ENCODE peak calls at places on chromosomes 13 and 19, in seven cellular contexts. One of them, this sample, is unnamed.
A peak's percentile ranks its signal among the peaks of the same experiment; 100 is the strongest.

GRCh38 chr19:14479985-14480694 is 5.0 kb upstream of the PTGER1 start:
- DNase-seq in psoas muscle: peak; percentile 35
- DNase-seq in head of caudate nucleus: peak; percentile 38
- DNase-seq in A549: peak; percentile 63
- DNase-seq in lower lobe of right lung: peak; percentile 67
- DNase-seq in neural progenitor cell: peak; percentile 82
- DNase-seq in NCI-H82: peak; percentile 77
- DNase-seq in this sample: peak; percentile 67

GRCh38 chr19:44684892-44685847 is 13.8 kb upstream of the CEACAM16 start:
- DNase-seq in psoas muscle: no peak
- DNase-seq in head of caudate nucleus: no peak
- DNase-seq in A549: peak; percentile 99
- DNase-seq in lower lobe of right lung: no peak
- DNase-seq in neural progenitor cell: peak; percentile 28
- DNase-seq in NCI-H82: peak; percentile 79
- DNase-seq in this sample: peak; percentile 78

GRCh38 chr13:114119196-114119595 is 13.2 kb downstream of the RASA3 start:
- DNase-seq in psoas muscle: peak; percentile 54
- DNase-seq in head of caudate nucleus: no peak
- DNase-seq in A549: peak; percentile 48
- DNase-seq in lower lobe of right lung: peak; percentile 51
- DNase-seq in neural progenitor cell: peak; percentile 77
- DNase-seq in NCI-H82: peak; percentile 48
- DNase-seq in this sample: no peak

GRCh38 chr19:383040-383439 is 25.9 kb downstream of the C2CD4C start:
- DNase-seq in psoas muscle: no peak
- DNase-seq in head of caudate nucleus: no peak
- DNase-seq in A549: no peak
- DNase-seq in lower lobe of right lung: no peak
- DNase-seq in neural progenitor cell: no peak
- DNase-seq in NCI-H82: no peak
- DNase-seq in this sample: no peak

GRCh38 chr19:18660051-18660910 is 23.2 kb upstream of the CRTC1 start:
- DNase-seq in psoas muscle: peak; percentile 91
- DNase-seq in head of caudate nucleus: no peak
- DNase-seq in A549: peak; percentile 68
- DNase-seq in lower lobe of right lung: peak; percentile 69
- DNase-seq in neural progenitor cell: no peak
- DNase-seq in NCI-H82: no peak
- DNase-seq in this sample: no peak

GRCh38 chr19:38918526-38918925 is 6.5 kb upstream of the CCER2 start:
- DNase-seq in psoas muscle: no peak
- DNase-seq in head of caudate nucleus: no peak
- DNase-seq in A549: no peak
- DNase-seq in lower lobe of right lung: no peak
- DNase-seq in neural progenitor cell: no peak
- DNase-seq in NCI-H82: no peak
- DNase-seq in this sample: no peak

GRCh38 chr19:1560281-1560882 is 7.7 kb downstream of the MEX3D start:
- DNase-seq in psoas muscle: no peak
- DNase-seq in head of caudate nucleus: no peak
- DNase-seq in A549: no peak
- DNase-seq in lower lobe of right lung: no peak
- DNase-seq in neural progenitor cell: no peak
- DNase-seq in NCI-H82: no peak
- DNase-seq in this sample: no peak

GRCh38 chr19:16067205-16067938 is 8.9 kb upstream of the TPM4 start:
- DNase-seq in psoas muscle: peak; percentile 40
- DNase-seq in head of caudate nucleus: peak; percentile 46
- DNase-seq in A549: no peak
- DNase-seq in lower lobe of right lung: peak; percentile 84
- DNase-seq in neural progenitor cell: no peak
- DNase-seq in NCI-H82: no peak
- DNase-seq in this sample: no peak

GRCh38 chr13:93226065-93226622 is 463 bp upstream of the GPC6 start:
- DNase-seq in psoas muscle: no peak
- DNase-seq in head of caudate nucleus: no peak
- DNase-seq in A549: no peak
- DNase-seq in lower lobe of right lung: no peak
- DNase-seq in neural progenitor cell: no peak
- DNase-seq in NCI-H82: peak; percentile 57
- DNase-seq in this sample: no peak

GRCh38 chr13:27359203-27359821 is 65.1 kb upstream of the GTF3A start:
- DNase-seq in psoas muscle: peak; percentile 47
- DNase-seq in head of caudate nucleus: peak; percentile 91
- DNase-seq in A549: peak; percentile 55
- DNase-seq in lower lobe of right lung: peak; percentile 65
- DNase-seq in neural progenitor cell: peak; percentile 76
- DNase-seq in NCI-H82: peak; percentile 74
- DNase-seq in this sample: peak; percentile 84

GRCh38 chr19:5627395-5627904 is 4.6 kb downstream of the SAFB start:
- DNase-seq in psoas muscle: peak; percentile 58
- DNase-seq in head of caudate nucleus: peak; percentile 60
- DNase-seq in A549: no peak
- DNase-seq in lower lobe of right lung: peak; percentile 86
- DNase-seq in neural progenitor cell: peak; percentile 19
- DNase-seq in NCI-H82: peak; percentile 94
- DNase-seq in this sample: peak; percentile 84

GRCh38 chr13:50126378-50127016 is 111.3 kb downstream of the KCNRG start:
- DNase-seq in psoas muscle: no peak
- DNase-seq in head of caudate nucleus: no peak
- DNase-seq in A549: peak; percentile 62
- DNase-seq in lower lobe of right lung: no peak
- DNase-seq in neural progenitor cell: peak; percentile 48
- DNase-seq in NCI-H82: no peak
- DNase-seq in this sample: no peak

GRCh38 chr13:49536144-49536873 is 40.6 kb downstream of the PHF11 start:
- DNase-seq in psoas muscle: no peak
- DNase-seq in head of caudate nucleus: no peak
- DNase-seq in A549: no peak
- DNase-seq in lower lobe of right lung: no peak
- DNase-seq in neural progenitor cell: no peak
- DNase-seq in NCI-H82: no peak
- DNase-seq in this sample: no peak

GRCh38 chr13:113176822-113177221 is 18.4 kb downstream of the PROZ start:
- DNase-seq in psoas muscle: no peak
- DNase-seq in head of caudate nucleus: no peak
- DNase-seq in A549: no peak
- DNase-seq in lower lobe of right lung: no peak
- DNase-seq in neural progenitor cell: no peak
- DNase-seq in NCI-H82: no peak
- DNase-seq in this sample: no peak

GRCh38 chr19:40584007-40584406 is 7.3 kb downstream of the SHKBP1 start:
- DNase-seq in psoas muscle: no peak
- DNase-seq in head of caudate nucleus: no peak
- DNase-seq in A549: peak; percentile 88
- DNase-seq in lower lobe of right lung: no peak
- DNase-seq in neural progenitor cell: no peak
- DNase-seq in NCI-H82: peak; percentile 44
- DNase-seq in this sample: no peak

GRCh38 chr19:49403404-49404187 is 15.5 kb downstream of the KASH5 start:
- DNase-seq in psoas muscle: no peak
- DNase-seq in head of caudate nucleus: no peak
- DNase-seq in A549: no peak
- DNase-seq in lower lobe of right lung: no peak
- DNase-seq in neural progenitor cell: peak; percentile 90
- DNase-seq in NCI-H82: peak; percentile 78
- DNase-seq in this sample: peak; percentile 63

GRCh38 chr19:10712041-10712440 is 5.8 kb upstream of the DNM2 start:
- DNase-seq in psoas muscle: no peak
- DNase-seq in head of caudate nucleus: no peak
- DNase-seq in A549: no peak
- DNase-seq in lower lobe of right lung: no peak
- DNase-seq in neural progenitor cell: no peak
- DNase-seq in NCI-H82: peak; percentile 19
- DNase-seq in this sample: peak; percentile 56

GRCh38 chr19:43463381-43464088 is 1.9 kb downstream of the LYPD3 start:
- DNase-seq in psoas muscle: peak; percentile 95
- DNase-seq in head of caudate nucleus: peak; percentile 93
- DNase-seq in A549: peak; percentile 97
- DNase-seq in lower lobe of right lung: peak; percentile 99
- DNase-seq in neural progenitor cell: peak; percentile 97
- DNase-seq in NCI-H82: peak; percentile 95
- DNase-seq in this sample: peak; percentile 96

GRCh38 chr19:38032151-38032550 is 125.1 kb downstream of the SIPA1L3 start:
- DNase-seq in psoas muscle: no peak
- DNase-seq in head of caudate nucleus: no peak
- DNase-seq in A549: no peak
- DNase-seq in lower lobe of right lung: no peak
- DNase-seq in neural progenitor cell: no peak
- DNase-seq in NCI-H82: no peak
- DNase-seq in this sample: no peak

GRCh38 chr19:1001538-1002166 is 1.4 kb downstream of the GRIN3B start:
- DNase-seq in psoas muscle: no peak
- DNase-seq in head of caudate nucleus: peak; percentile 50
- DNase-seq in A549: peak; percentile 46
- DNase-seq in lower lobe of right lung: peak; percentile 83
- DNase-seq in neural progenitor cell: peak; percentile 79
- DNase-seq in NCI-H82: peak; percentile 61
- DNase-seq in this sample: peak; percentile 72

GRCh38 chr19:15283141-15283885 is 49.0 kb downstream of the BRD4 start:
- DNase-seq in psoas muscle: peak; percentile 82
- DNase-seq in head of caudate nucleus: peak; percentile 69
- DNase-seq in A549: no peak
- DNase-seq in lower lobe of right lung: no peak
- DNase-seq in neural progenitor cell: no peak
- DNase-seq in NCI-H82: no peak
- DNase-seq in this sample: no peak

GRCh38 chr19:48696353-48697010 is 711 bp downstream of the FUT2 start:
- DNase-seq in psoas muscle: no peak
- DNase-seq in head of caudate nucleus: no peak
- DNase-seq in A549: no peak
- DNase-seq in lower lobe of right lung: no peak
- DNase-seq in neural progenitor cell: peak; percentile 61
- DNase-seq in NCI-H82: peak; percentile 22
- DNase-seq in this sample: peak; percentile 56

GRCh38 chr13:111586291-111586690 is 265.8 kb downstream of the TEX29 start:
- DNase-seq in psoas muscle: no peak
- DNase-seq in head of caudate nucleus: no peak
- DNase-seq in A549: no peak
- DNase-seq in lower lobe of right lung: no peak
- DNase-seq in neural progenitor cell: no peak
- DNase-seq in NCI-H82: no peak
- DNase-seq in this sample: no peak

GRCh38 chr13:97659602-97660001 is 225.6 kb downstream of the RAP2A start:
- DNase-seq in psoas muscle: no peak
- DNase-seq in head of caudate nucleus: peak; percentile 52
- DNase-seq in A549: peak; percentile 1
- DNase-seq in lower lobe of right lung: no peak
- DNase-seq in neural progenitor cell: peak; percentile 65
- DNase-seq in NCI-H82: peak; percentile 85
- DNase-seq in this sample: peak; percentile 73

GRCh38 chr19:10981496-10981895 is 20.7 kb downstream of the SMARCA4 start:
- DNase-seq in psoas muscle: no peak
- DNase-seq in head of caudate nucleus: no peak
- DNase-seq in A549: no peak
- DNase-seq in lower lobe of right lung: no peak
- DNase-seq in neural progenitor cell: no peak
- DNase-seq in NCI-H82: no peak
- DNase-seq in this sample: no peak

GRCh38 chr19:15563325-15563794 is 51.7 kb upstream of the CYP4F8 start:
- DNase-seq in psoas muscle: no peak
- DNase-seq in head of caudate nucleus: no peak
- DNase-seq in A549: no peak
- DNase-seq in lower lobe of right lung: no peak
- DNase-seq in neural progenitor cell: no peak
- DNase-seq in NCI-H82: peak; percentile 75
- DNase-seq in this sample: no peak

GRCh38 chr13:51152713-51153112 is 41.6 kb upstream of the C13orf42 start:
- DNase-seq in psoas muscle: no peak
- DNase-seq in head of caudate nucleus: no peak
- DNase-seq in A549: no peak
- DNase-seq in lower lobe of right lung: no peak
- DNase-seq in neural progenitor cell: no peak
- DNase-seq in NCI-H82: peak; percentile 87
- DNase-seq in this sample: peak; percentile 68

GRCh38 chr13:59710995-59711701 is 452.6 kb downstream of the DIAPH3 start:
- DNase-seq in psoas muscle: no peak
- DNase-seq in head of caudate nucleus: no peak
- DNase-seq in A549: no peak
- DNase-seq in lower lobe of right lung: no peak
- DNase-seq in neural progenitor cell: no peak
- DNase-seq in NCI-H82: no peak
- DNase-seq in this sample: no peak

GRCh38 chr19:16660763-16661479 is at the start of gene TMEM38A:
- DNase-seq in psoas muscle: peak; percentile 74
- DNase-seq in head of caudate nucleus: peak; percentile 27
- DNase-seq in A549: no peak
- DNase-seq in lower lobe of right lung: peak; percentile 65
- DNase-seq in neural progenitor cell: peak; percentile 63
- DNase-seq in NCI-H82: peak; percentile 77
- DNase-seq in this sample: peak; percentile 52

GRCh38 chr13:111344471-111345191 is 24.2 kb downstream of the TEX29 start:
- DNase-seq in psoas muscle: peak; percentile 54
- DNase-seq in head of caudate nucleus: no peak
- DNase-seq in A549: peak; percentile 6
- DNase-seq in lower lobe of right lung: peak; percentile 89
- DNase-seq in neural progenitor cell: peak; percentile 91
- DNase-seq in NCI-H82: peak; percentile 64
- DNase-seq in this sample: peak; percentile 59

GRCh38 chr19:3722443-3723109 is 14.4 kb downstream of the TJP3 start:
- DNase-seq in psoas muscle: no peak
- DNase-seq in head of caudate nucleus: no peak
- DNase-seq in A549: no peak
- DNase-seq in lower lobe of right lung: peak; percentile 60
- DNase-seq in neural progenitor cell: peak; percentile 74
- DNase-seq in NCI-H82: no peak
- DNase-seq in this sample: peak; percentile 68

GRCh38 chr19:2097330-2098327 is 914 bp downstream of the IZUMO4 start:
- DNase-seq in psoas muscle: no peak
- DNase-seq in head of caudate nucleus: no peak
- DNase-seq in A549: no peak
- DNase-seq in lower lobe of right lung: no peak
- DNase-seq in neural progenitor cell: peak; percentile 23
- DNase-seq in NCI-H82: peak; percentile 23
- DNase-seq in this sample: no peak

GRCh38 chr13:71618154-71618553 is 248.8 kb downstream of the DACH1 start:
- DNase-seq in psoas muscle: no peak
- DNase-seq in head of caudate nucleus: no peak
- DNase-seq in A549: no peak
- DNase-seq in lower lobe of right lung: no peak
- DNase-seq in neural progenitor cell: no peak
- DNase-seq in NCI-H82: peak; percentile 15
- DNase-seq in this sample: no peak

GRCh38 chr19:11375143-11375948 is 880 bp downstream of the SWSAP1 start:
- DNase-seq in psoas muscle: peak; percentile 44
- DNase-seq in head of caudate nucleus: peak; percentile 33
- DNase-seq in A549: no peak
- DNase-seq in lower lobe of right lung: peak; percentile 81
- DNase-seq in neural progenitor cell: peak; percentile 59
- DNase-seq in NCI-H82: peak; percentile 63
- DNase-seq in this sample: peak; percentile 54

GRCh38 chr19:18869781-18870530 is 26.0 kb downstream of the CERS1 start:
- DNase-seq in psoas muscle: peak; percentile 17
- DNase-seq in head of caudate nucleus: no peak
- DNase-seq in A549: no peak
- DNase-seq in lower lobe of right lung: peak; percentile 44
- DNase-seq in neural progenitor cell: no peak
- DNase-seq in NCI-H82: no peak
- DNase-seq in this sample: no peak

GRCh38 chr13:90545070-90545840 is 802.2 kb upstream of the MIR17HG start:
- DNase-seq in psoas muscle: no peak
- DNase-seq in head of caudate nucleus: no peak
- DNase-seq in A549: no peak
- DNase-seq in lower lobe of right lung: no peak
- DNase-seq in neural progenitor cell: no peak
- DNase-seq in NCI-H82: peak; percentile 17
- DNase-seq in this sample: no peak

This sample was measured in WERI-Rb-1.